ENCODE peak calls at places on chromosomes 12 and 14, in five cellular contexts. One of them, this sample, is unnamed.

GRCh38 chr14:51448831-51449665 is 202.7 kb upstream of the FRMD6 start:
- DNase-seq in GM12892: no peak
- DNase-seq in stimulated activated naive CD4-positive, alpha-beta T cell: no peak
- DNase-seq in cardiac fibroblast: peak; percentile 75
- DNase-seq in EL: peak; percentile 97
- DNase-seq in this sample: no peak

GRCh38 chr12:72281145-72281544 is 9.0 kb downstream of the TRHDE start:
- DNase-seq in stimulated activated naive CD4-positive, alpha-beta T cell: no peak
- DNase-seq in GM12892: no peak
- DNase-seq in EL: peak; percentile 82
- DNase-seq in cardiac fibroblast: no peak
- DNase-seq in this sample: no peak

GRCh38 chr12:69998011-69998410 is 173.0 kb downstream of the MYRFL start:
- DNase-seq in GM12892: no peak
- DNase-seq in stimulated activated naive CD4-positive, alpha-beta T cell: no peak
- DNase-seq in cardiac fibroblast: no peak
- DNase-seq in EL: no peak
- DNase-seq in this sample: no peak

GRCh38 chr12:105659355-105660075 is 329.0 kb downstream of the C12orf75 start:
- DNase-seq in stimulated activated naive CD4-positive, alpha-beta T cell: no peak
- DNase-seq in cardiac fibroblast: peak; percentile 3
- DNase-seq in EL: no peak
- DNase-seq in GM12892: no peak
- DNase-seq in this sample: no peak

GRCh38 chr12:131895640-131896079 is 1.2 kb downstream of the ULK1 start:
- DNase-seq in stimulated activated naive CD4-positive, alpha-beta T cell: peak; percentile 57
- DNase-seq in cardiac fibroblast: no peak
- DNase-seq in GM12892: no peak
- DNase-seq in EL: no peak
- DNase-seq in this sample: no peak

GRCh38 chr12:23648546-23648945 is 300.9 kb downstream of the SOX5 start:
- DNase-seq in stimulated activated naive CD4-positive, alpha-beta T cell: no peak
- DNase-seq in cardiac fibroblast: no peak
- DNase-seq in EL: no peak
- DNase-seq in GM12892: no peak
- DNase-seq in this sample: no peak

GRCh38 chr14:52014601-52015267 is 25.4 kb downstream of the RTRAF start:
- DNase-seq in EL: no peak
- DNase-seq in cardiac fibroblast: no peak
- DNase-seq in GM12892: no peak
- DNase-seq in stimulated activated naive CD4-positive, alpha-beta T cell: no peak
- DNase-seq in this sample: no peak

GRCh38 chr12:23929906-23930305 is 19.6 kb downstream of the SOX5 start:
- DNase-seq in stimulated activated naive CD4-positive, alpha-beta T cell: no peak
- DNase-seq in GM12892: no peak
- DNase-seq in cardiac fibroblast: no peak
- DNase-seq in EL: no peak
- DNase-seq in this sample: no peak

GRCh38 chr14:99758121-99758871 is 34.9 kb upstream of the EML1 start:
- DNase-seq in cardiac fibroblast: peak; percentile 91
- DNase-seq in GM12892: no peak
- DNase-seq in stimulated activated naive CD4-positive, alpha-beta T cell: no peak
- DNase-seq in EL: peak; percentile 99
- DNase-seq in this sample: no peak

GRCh38 chr12:95417372-95417771 is 56.6 kb upstream of the METAP2 start:
- DNase-seq in GM12892: no peak
- DNase-seq in stimulated activated naive CD4-positive, alpha-beta T cell: no peak
- DNase-seq in cardiac fibroblast: peak; percentile 23
- DNase-seq in EL: no peak
- DNase-seq in this sample: no peak

GRCh38 chr14:104093366-104094055 is 8.0 kb downstream of the ASPG start:
- DNase-seq in cardiac fibroblast: no peak
- DNase-seq in stimulated activated naive CD4-positive, alpha-beta T cell: no peak
- DNase-seq in EL: no peak
- DNase-seq in GM12892: no peak
- DNase-seq in this sample: no peak

GRCh38 chr14:28344381-28344780 is 422.2 kb upstream of the FOXG1 start:
- DNase-seq in stimulated activated naive CD4-positive, alpha-beta T cell: no peak
- DNase-seq in cardiac fibroblast: peak; percentile 62
- DNase-seq in GM12892: no peak
- DNase-seq in EL: no peak
- DNase-seq in this sample: no peak

GRCh38 chr12:70754330-70754741 is 117.1 kb upstream of the PTPRB start:
- DNase-seq in EL: no peak
- DNase-seq in GM12892: no peak
- DNase-seq in stimulated activated naive CD4-positive, alpha-beta T cell: no peak
- DNase-seq in cardiac fibroblast: no peak
- DNase-seq in this sample: peak; percentile 19

GRCh38 chr14:66965831-66966230 is 223.4 kb upstream of the GARIN2 start:
- DNase-seq in GM12892: no peak
- DNase-seq in EL: peak; percentile 76
- DNase-seq in cardiac fibroblast: peak; percentile 35
- DNase-seq in stimulated activated naive CD4-positive, alpha-beta T cell: no peak
- DNase-seq in this sample: no peak

GRCh38 chr12:106903241-106903950 is 52.3 kb upstream of the TMEM263 start:
- DNase-seq in GM12892: peak; percentile 60
- DNase-seq in stimulated activated naive CD4-positive, alpha-beta T cell: peak; percentile 62
- DNase-seq in EL: peak; percentile 68
- DNase-seq in cardiac fibroblast: peak; percentile 54
- DNase-seq in this sample: peak; percentile 74

GRCh38 chr12:66066071-66066928 is 64.2 kb downstream of the LLPH start:
- DNase-seq in EL: peak; percentile 75
- DNase-seq in cardiac fibroblast: peak; percentile 22
- DNase-seq in GM12892: no peak
- DNase-seq in stimulated activated naive CD4-positive, alpha-beta T cell: no peak
- DNase-seq in this sample: no peak

GRCh38 chr12:2759733-2760132 is 35.0 kb upstream of the FKBP4 start:
- DNase-seq in cardiac fibroblast: no peak
- DNase-seq in stimulated activated naive CD4-positive, alpha-beta T cell: no peak
- DNase-seq in GM12892: no peak
- DNase-seq in EL: no peak
- DNase-seq in this sample: no peak

GRCh38 chr12:53659011-53659551 is 16.8 kb downstream of the ATP5MC2 start:
- DNase-seq in cardiac fibroblast: peak; percentile 78
- DNase-seq in EL: no peak
- DNase-seq in stimulated activated naive CD4-positive, alpha-beta T cell: no peak
- DNase-seq in GM12892: no peak
- DNase-seq in this sample: peak; percentile 81

GRCh38 chr12:94603434-94604068 is 46.8 kb downstream of the TMCC3 start:
- DNase-seq in GM12892: no peak
- DNase-seq in cardiac fibroblast: peak; percentile 22
- DNase-seq in stimulated activated naive CD4-positive, alpha-beta T cell: peak; percentile 28
- DNase-seq in EL: no peak
- DNase-seq in this sample: no peak

GRCh38 chr14:53306267-53306721 is 153.2 kb upstream of the DDHD1 start:
- DNase-seq in EL: peak; percentile 52
- DNase-seq in GM12892: peak; percentile 10
- DNase-seq in stimulated activated naive CD4-positive, alpha-beta T cell: peak; percentile 17
- DNase-seq in cardiac fibroblast: peak; percentile 73
- DNase-seq in this sample: no peak

GRCh38 chr14:89419973-89420482 is 3.0 kb upstream of the FOXN3 start:
- DNase-seq in GM12892: no peak
- DNase-seq in stimulated activated naive CD4-positive, alpha-beta T cell: no peak
- DNase-seq in cardiac fibroblast: no peak
- DNase-seq in EL: no peak
- DNase-seq in this sample: no peak

GRCh38 chr12:106068296-106068695 is 70.5 kb downstream of the NUAK1 start:
- DNase-seq in cardiac fibroblast: no peak
- DNase-seq in GM12892: no peak
- DNase-seq in stimulated activated naive CD4-positive, alpha-beta T cell: no peak
- DNase-seq in EL: no peak
- DNase-seq in this sample: no peak

GRCh38 chr12:101909646-101910045 is 32.3 kb downstream of the DRAM1 start:
- DNase-seq in EL: no peak
- DNase-seq in stimulated activated naive CD4-positive, alpha-beta T cell: no peak
- DNase-seq in GM12892: no peak
- DNase-seq in cardiac fibroblast: no peak
- DNase-seq in this sample: no peak

GRCh38 chr14:104469591-104469990 is 110.0 kb upstream of the C14orf180 start:
- DNase-seq in EL: no peak
- DNase-seq in stimulated activated naive CD4-positive, alpha-beta T cell: no peak
- DNase-seq in cardiac fibroblast: no peak
- DNase-seq in GM12892: no peak
- DNase-seq in this sample: no peak

GRCh38 chr12:1922075-1922709 is 3.7 kb upstream of the CACNA2D4 start:
- DNase-seq in stimulated activated naive CD4-positive, alpha-beta T cell: no peak
- DNase-seq in cardiac fibroblast: no peak
- DNase-seq in GM12892: no peak
- DNase-seq in EL: no peak
- DNase-seq in this sample: no peak

GRCh38 chr14:70011098-70011497 is 131.9 kb downstream of the SMOC1 start:
- DNase-seq in stimulated activated naive CD4-positive, alpha-beta T cell: no peak
- DNase-seq in cardiac fibroblast: no peak
- DNase-seq in GM12892: no peak
- DNase-seq in EL: no peak
- DNase-seq in this sample: no peak

GRCh38 chr14:72792051-72792788 is 101.7 kb downstream of the DPF3 start:
- DNase-seq in stimulated activated naive CD4-positive, alpha-beta T cell: no peak
- DNase-seq in GM12892: no peak
- DNase-seq in EL: no peak
- DNase-seq in cardiac fibroblast: peak; percentile 25
- DNase-seq in this sample: no peak

GRCh38 chr12:124952295-124952694 is 36.6 kb downstream of the DHX37 start:
- DNase-seq in GM12892: no peak
- DNase-seq in stimulated activated naive CD4-positive, alpha-beta T cell: no peak
- DNase-seq in cardiac fibroblast: no peak
- DNase-seq in EL: no peak
- DNase-seq in this sample: no peak

GRCh38 chr14:23405096-23405495 is 3.0 kb downstream of the MYH6 start:
- DNase-seq in EL: no peak
- DNase-seq in cardiac fibroblast: no peak
- DNase-seq in GM12892: no peak
- DNase-seq in stimulated activated naive CD4-positive, alpha-beta T cell: no peak
- DNase-seq in this sample: no peak

GRCh38 chr14:67643671-67644070 is 24.0 kb downstream of the ARG2 start:
- DNase-seq in stimulated activated naive CD4-positive, alpha-beta T cell: no peak
- DNase-seq in GM12892: no peak
- DNase-seq in cardiac fibroblast: no peak
- DNase-seq in EL: no peak
- DNase-seq in this sample: no peak

GRCh38 chr14:90677484-90678045 is 138.7 kb downstream of the TTC7B start:
- DNase-seq in EL: peak; percentile 48
- DNase-seq in stimulated activated naive CD4-positive, alpha-beta T cell: peak; percentile 12
- DNase-seq in cardiac fibroblast: peak; percentile 74
- DNase-seq in GM12892: no peak
- DNase-seq in this sample: no peak

GRCh38 chr14:77882631-77883030 is 82.7 kb downstream of the ADCK1 start:
- DNase-seq in stimulated activated naive CD4-positive, alpha-beta T cell: no peak
- DNase-seq in cardiac fibroblast: peak; percentile 57
- DNase-seq in EL: peak; percentile 25
- DNase-seq in GM12892: no peak
- DNase-seq in this sample: no peak

GRCh38 chr14:30610719-30611388 is 11.3 kb upstream of the SCFD1 start:
- DNase-seq in cardiac fibroblast: peak; percentile 88
- DNase-seq in EL: peak; percentile 51
- DNase-seq in stimulated activated naive CD4-positive, alpha-beta T cell: peak; percentile 9
- DNase-seq in GM12892: no peak
- DNase-seq in this sample: peak; percentile 95

GRCh38 chr12:2451025-2451424 is 343.7 kb upstream of the FKBP4 start:
- DNase-seq in cardiac fibroblast: peak; percentile 60
- DNase-seq in stimulated activated naive CD4-positive, alpha-beta T cell: no peak
- DNase-seq in GM12892: no peak
- DNase-seq in EL: peak; percentile 24
- DNase-seq in this sample: no peak

GRCh38 chr14:32757568-32757967 is 181.1 kb upstream of the NPAS3 start:
- DNase-seq in cardiac fibroblast: no peak
- DNase-seq in GM12892: no peak
- DNase-seq in EL: no peak
- DNase-seq in stimulated activated naive CD4-positive, alpha-beta T cell: no peak
- DNase-seq in this sample: no peak

GRCh38 chr14:29851397-29851796 is 76.2 kb downstream of the PRKD1 start:
- DNase-seq in cardiac fibroblast: peak; percentile 3
- DNase-seq in stimulated activated naive CD4-positive, alpha-beta T cell: no peak
- DNase-seq in EL: peak; percentile 16
- DNase-seq in GM12892: no peak
- DNase-seq in this sample: no peak

GRCh38 chr14:60838601-60839000 is 104.0 kb downstream of the MNAT1 start:
- DNase-seq in GM12892: no peak
- DNase-seq in EL: no peak
- DNase-seq in stimulated activated naive CD4-positive, alpha-beta T cell: no peak
- DNase-seq in cardiac fibroblast: no peak
- DNase-seq in this sample: no peak

GRCh38 chr12:4324366-4324765 is 3.4 kb downstream of the TIGAR start:
- DNase-seq in cardiac fibroblast: no peak
- DNase-seq in stimulated activated naive CD4-positive, alpha-beta T cell: no peak
- DNase-seq in GM12892: no peak
- DNase-seq in EL: no peak
- DNase-seq in this sample: no peak

GRCh38 chr14:72810201-72810600 is 83.7 kb downstream of the DPF3 start:
- DNase-seq in cardiac fibroblast: peak; percentile 27
- DNase-seq in GM12892: no peak
- DNase-seq in stimulated activated naive CD4-positive, alpha-beta T cell: peak; percentile 20
- DNase-seq in EL: no peak
- DNase-seq in this sample: no peak

This sample was measured in NCI-H774.